ENCODE peak calls at places on chromosomes 3 and 15, in seven cellular contexts. One of them, this sample, is unnamed. For H3K4me1, the result is how much of the 10 kb centered on the place peaks cover.

GRCh38 chr3:134536760-134537159 is 50.9 kb downstream of the CEP63 start:
- DNase-seq in right atrium auricular region: no peak
- DNase-seq in SK-N-SH: no peak
- DNase-seq in ascending aorta: no peak
- DNase-seq in testis: no peak
- DNase-seq in tibial nerve: no peak
- DNase-seq in heart right ventricle: no peak
- DNase-seq in this sample: no peak

GRCh38 chr3:146187334-146187950 is 26.5 kb upstream of the PLOD2 start:
- DNase-seq in right atrium auricular region: no peak
- DNase-seq in SK-N-SH: no peak
- DNase-seq in ascending aorta: no peak
- DNase-seq in testis: peak
- DNase-seq in tibial nerve: no peak
- DNase-seq in heart right ventricle: no peak
- DNase-seq in this sample: no peak

GRCh38 chr3:174858353-174858752 is 781 bp upstream of the NAALADL2 start:
- DNase-seq in right atrium auricular region: no peak
- DNase-seq in SK-N-SH: no peak
- DNase-seq in ascending aorta: no peak
- DNase-seq in testis: no peak
- DNase-seq in tibial nerve: no peak
- DNase-seq in heart right ventricle: no peak
- DNase-seq in this sample: no peak

GRCh38 chr3:41143421-41144031 is 55.8 kb upstream of the CTNNB1 start:
- DNase-seq in right atrium auricular region: no peak
- DNase-seq in SK-N-SH: no peak
- DNase-seq in ascending aorta: no peak
- DNase-seq in testis: no peak
- DNase-seq in tibial nerve: no peak
- DNase-seq in heart right ventricle: no peak
- DNase-seq in this sample: no peak

GRCh38 chr3:36429986-36430485 is 49.7 kb downstream of the STAC start:
- DNase-seq in right atrium auricular region: no peak
- DNase-seq in SK-N-SH: no peak
- DNase-seq in ascending aorta: no peak
- DNase-seq in testis: no peak
- DNase-seq in tibial nerve: no peak
- DNase-seq in heart right ventricle: no peak
- DNase-seq in this sample: no peak

GRCh38 chr3:132007617-132008016 is 27.2 kb downstream of the CPNE4 start:
- DNase-seq in right atrium auricular region: no peak
- DNase-seq in SK-N-SH: no peak
- DNase-seq in ascending aorta: no peak
- DNase-seq in testis: no peak
- DNase-seq in tibial nerve: no peak
- DNase-seq in heart right ventricle: no peak
- DNase-seq in this sample: no peak

GRCh38 chr3:138944842-138945645 is 1.9 kb downstream of the FOXL2 start:
- DNase-seq in right atrium auricular region: no peak
- DNase-seq in SK-N-SH: peak
- DNase-seq in ascending aorta: no peak
- DNase-seq in testis: peak
- DNase-seq in tibial nerve: no peak
- DNase-seq in heart right ventricle: no peak
- DNase-seq in this sample: no peak

GRCh38 chr3:137121704-137122314 is 164.0 kb downstream of the IL20RB start:
- DNase-seq in right atrium auricular region: no peak
- DNase-seq in SK-N-SH: peak
- DNase-seq in ascending aorta: no peak
- DNase-seq in testis: peak
- DNase-seq in tibial nerve: no peak
- DNase-seq in heart right ventricle: no peak
- DNase-seq in this sample: no peak

GRCh38 chr3:42711491-42712343 is 9.1 kb upstream of the HHATL start:
- DNase-seq in right atrium auricular region: no peak
- DNase-seq in SK-N-SH: peak
- DNase-seq in ascending aorta: peak
- DNase-seq in testis: no peak
- DNase-seq in tibial nerve: no peak
- DNase-seq in heart right ventricle: no peak
- DNase-seq in this sample: no peak

GRCh38 chr3:155859859-155860258 is 5.6 kb upstream of the SLC33A1 start:
- DNase-seq in right atrium auricular region: no peak
- DNase-seq in SK-N-SH: peak
- DNase-seq in ascending aorta: no peak
- DNase-seq in testis: no peak
- DNase-seq in tibial nerve: no peak
- DNase-seq in heart right ventricle: no peak
- DNase-seq in this sample: no peak

GRCh38 chr15:74050127-74050526 is 32.2 kb downstream of the GOLGA6A start:
- DNase-seq in right atrium auricular region: no peak
- DNase-seq in SK-N-SH: no peak
- DNase-seq in ascending aorta: no peak
- DNase-seq in testis: no peak
- DNase-seq in tibial nerve: no peak
- DNase-seq in heart right ventricle: no peak
- DNase-seq in this sample: no peak

GRCh38 chr15:81880833-81881232 is 165.0 kb downstream of the MEX3B start:
- DNase-seq in right atrium auricular region: no peak
- DNase-seq in SK-N-SH: no peak
- DNase-seq in ascending aorta: no peak
- DNase-seq in testis: no peak
- DNase-seq in tibial nerve: no peak
- DNase-seq in heart right ventricle: no peak
- DNase-seq in this sample: no peak

GRCh38 chr3:10516835-10517465 is 11.6 kb upstream of the ATP2B2 start:
- DNase-seq in right atrium auricular region: no peak
- DNase-seq in SK-N-SH: no peak
- DNase-seq in ascending aorta: peak
- DNase-seq in testis: no peak
- DNase-seq in tibial nerve: no peak
- DNase-seq in heart right ventricle: no peak
- DNase-seq in this sample: no peak

GRCh38 chr3:4687596-4687995 is 194.4 kb downstream of the ITPR1 start:
- DNase-seq in right atrium auricular region: no peak
- DNase-seq in SK-N-SH: no peak
- DNase-seq in ascending aorta: no peak
- DNase-seq in testis: no peak
- DNase-seq in tibial nerve: no peak
- DNase-seq in heart right ventricle: no peak
- DNase-seq in this sample: no peak
- H3K4me1 ChIP-seq in right atrium auricular region: under half
- H3K4me1 ChIP-seq in SK-N-SH: under half
- H3K4me1 ChIP-seq in ascending aorta: under half
- H3K4me1 ChIP-seq in testis: under half
- H3K4me1 ChIP-seq in tibial nerve: under half
- H3K4me1 ChIP-seq in heart right ventricle: under half
- H3K4me1 ChIP-seq in this sample: under half

DNA sequence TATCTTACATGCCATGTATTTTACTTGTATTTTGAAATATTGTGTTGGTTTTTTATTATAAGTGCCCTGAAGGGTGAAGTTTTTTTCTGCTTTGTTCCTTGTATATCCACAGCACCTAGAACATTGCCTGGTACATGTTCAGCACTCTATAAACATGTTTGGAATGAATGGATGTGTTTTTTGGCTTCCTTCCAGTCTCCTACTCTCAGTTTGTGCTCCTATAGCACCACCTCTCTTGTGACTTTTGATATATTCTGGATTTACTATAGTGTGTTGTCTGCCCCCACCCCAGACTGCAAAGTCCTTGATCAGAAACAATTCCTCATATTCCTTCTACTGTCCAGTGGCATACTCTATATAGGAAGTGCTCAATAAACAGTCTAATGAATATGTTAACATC is 60.6 kb downstream of the PLCL2 start:
- DNase-seq in right atrium auricular region: no peak
- DNase-seq in SK-N-SH: no peak
- DNase-seq in ascending aorta: no peak
- DNase-seq in testis: no peak
- DNase-seq in tibial nerve: no peak
- DNase-seq in heart right ventricle: no peak
- DNase-seq in this sample: no peak
- TF ChIP-seq CTCF in right atrium auricular region: no peak
- TF ChIP-seq CTCF in SK-N-SH: peak
- TF ChIP-seq CTCF in ascending aorta: no peak
- TF ChIP-seq CTCF in testis: no peak
- TF ChIP-seq CTCF in tibial nerve: no peak
- TF ChIP-seq CTCF in heart right ventricle: no peak
- TF ChIP-seq CTCF in this sample: no peak

DNA sequence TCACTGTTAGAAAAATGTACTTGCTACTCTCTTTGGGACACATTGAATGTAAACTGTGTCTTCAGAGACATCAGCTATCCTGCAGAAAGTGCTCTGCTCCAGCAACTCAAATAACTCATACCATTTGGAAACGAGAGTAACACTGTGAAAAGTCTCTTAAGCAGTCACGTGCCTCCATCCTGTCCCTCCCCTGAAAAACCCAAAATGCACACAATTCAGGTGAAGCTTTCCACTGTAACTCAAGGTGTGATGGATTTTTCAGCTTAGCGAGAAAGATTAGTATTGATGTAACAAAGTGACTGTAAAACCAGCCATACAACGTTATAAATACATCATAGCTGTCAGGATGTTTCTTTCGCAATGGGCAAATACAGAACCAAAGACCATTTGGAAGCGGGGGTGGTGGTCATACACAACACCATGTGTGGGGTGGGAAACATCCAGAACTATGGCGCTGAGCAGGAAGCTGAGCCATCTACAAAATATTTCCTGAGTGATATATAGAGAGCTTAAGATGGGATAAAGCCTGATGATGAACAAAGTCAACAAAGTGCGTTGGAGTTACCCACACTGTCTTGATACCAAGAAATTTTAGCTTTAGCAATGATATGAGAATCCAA is 332.3 kb downstream of the FOXP1 start:
- DNase-seq in right atrium auricular region: no peak
- DNase-seq in SK-N-SH: no peak
- DNase-seq in ascending aorta: peak
- DNase-seq in testis: no peak
- DNase-seq in tibial nerve: no peak
- DNase-seq in heart right ventricle: no peak
- DNase-seq in this sample: no peak
- H3K4me1 ChIP-seq in right atrium auricular region: under half
- H3K4me1 ChIP-seq in SK-N-SH: half or more
- H3K4me1 ChIP-seq in ascending aorta: under half
- H3K4me1 ChIP-seq in testis: under half
- H3K4me1 ChIP-seq in tibial nerve: under half
- H3K4me1 ChIP-seq in heart right ventricle: under half
- H3K4me1 ChIP-seq in this sample: under half

GRCh38 chr3:128492353-128493220 is at the start of gene GATA2:
- DNase-seq in right atrium auricular region: no peak
- DNase-seq in SK-N-SH: no peak
- DNase-seq in ascending aorta: peak
- DNase-seq in testis: no peak
- DNase-seq in tibial nerve: no peak
- DNase-seq in heart right ventricle: no peak
- DNase-seq in this sample: no peak
- TF ChIP-seq CTCF in right atrium auricular region: peak
- TF ChIP-seq CTCF in SK-N-SH: no peak
- TF ChIP-seq CTCF in ascending aorta: no peak
- TF ChIP-seq CTCF in testis: no peak
- TF ChIP-seq CTCF in tibial nerve: no peak
- TF ChIP-seq CTCF in heart right ventricle: no peak
- TF ChIP-seq CTCF in this sample: no peak

GRCh38 chr3:11551019-11551418 is 92.7 kb downstream of the VGLL4 start:
- DNase-seq in right atrium auricular region: no peak
- DNase-seq in SK-N-SH: no peak
- DNase-seq in ascending aorta: no peak
- DNase-seq in testis: peak
- DNase-seq in tibial nerve: no peak
- DNase-seq in heart right ventricle: no peak
- DNase-seq in this sample: no peak
- H3K4me1 ChIP-seq in right atrium auricular region: under half
- H3K4me1 ChIP-seq in SK-N-SH: under half
- H3K4me1 ChIP-seq in ascending aorta: under half
- H3K4me1 ChIP-seq in testis: under half
- H3K4me1 ChIP-seq in tibial nerve: under half
- H3K4me1 ChIP-seq in heart right ventricle: under half
- H3K4me1 ChIP-seq in this sample: half or more

GRCh38 chr15:90884719-90885431 is 571 bp downstream of the FES start:
- DNase-seq in right atrium auricular region: no peak
- DNase-seq in SK-N-SH: no peak
- DNase-seq in ascending aorta: no peak
- DNase-seq in testis: no peak
- DNase-seq in tibial nerve: no peak
- DNase-seq in heart right ventricle: no peak
- DNase-seq in this sample: no peak

GRCh38 chr15:90883971-90884718 is at the start of gene FES:
- DNase-seq in right atrium auricular region: no peak
- DNase-seq in SK-N-SH: no peak
- DNase-seq in ascending aorta: no peak
- DNase-seq in testis: no peak
- DNase-seq in tibial nerve: peak
- DNase-seq in heart right ventricle: peak
- DNase-seq in this sample: peak

GRCh38 chr15:90885432-90886290 is 1.4 kb downstream of the FES start:
- DNase-seq in right atrium auricular region: peak
- DNase-seq in SK-N-SH: peak
- DNase-seq in ascending aorta: peak
- DNase-seq in testis: peak
- DNase-seq in tibial nerve: peak
- DNase-seq in heart right ventricle: peak
- DNase-seq in this sample: peak

GRCh38 chr15:90887037-90887481 is 2.8 kb downstream of the FES start:
- DNase-seq in right atrium auricular region: no peak
- DNase-seq in SK-N-SH: no peak
- DNase-seq in ascending aorta: no peak
- DNase-seq in testis: no peak
- DNase-seq in tibial nerve: no peak
- DNase-seq in heart right ventricle: no peak
- DNase-seq in this sample: no peak

DNA sequence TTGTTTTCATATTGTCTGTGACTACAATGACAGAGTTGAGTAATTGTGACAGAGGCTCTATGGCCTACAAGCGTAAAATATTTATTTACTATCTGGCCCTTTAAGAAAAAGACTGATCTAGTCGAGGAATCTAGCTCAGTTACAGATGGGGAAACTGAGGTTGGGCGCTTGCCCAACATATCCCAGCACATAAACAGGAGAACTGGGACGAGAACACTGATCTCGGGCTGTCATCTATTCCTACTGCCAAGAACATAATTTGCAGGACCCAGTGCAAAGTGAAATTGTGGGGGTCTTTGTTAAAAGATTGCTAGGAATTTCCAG is 1.9 kb downstream of the FES start:
- DNase-seq in right atrium auricular region: no peak
- DNase-seq in SK-N-SH: no peak
- DNase-seq in ascending aorta: no peak
- DNase-seq in testis: no peak
- DNase-seq in tibial nerve: no peak
- DNase-seq in heart right ventricle: no peak
- DNase-seq in this sample: no peak
- TF ChIP-seq CTCF in right atrium auricular region: no peak
- TF ChIP-seq CTCF in SK-N-SH: no peak
- TF ChIP-seq CTCF in ascending aorta: no peak
- TF ChIP-seq CTCF in testis: no peak
- TF ChIP-seq CTCF in tibial nerve: no peak
- TF ChIP-seq CTCF in heart right ventricle: peak
- TF ChIP-seq CTCF in this sample: no peak

GRCh38 chr15:69860921-69861320 is 236.8 kb downstream of the TLE3 start:
- DNase-seq in right atrium auricular region: no peak
- DNase-seq in SK-N-SH: no peak
- DNase-seq in ascending aorta: no peak
- DNase-seq in testis: no peak
- DNase-seq in tibial nerve: no peak
- DNase-seq in heart right ventricle: no peak
- DNase-seq in this sample: no peak
- H3K4me1 ChIP-seq in right atrium auricular region: under half
- H3K4me1 ChIP-seq in SK-N-SH: under half
- H3K4me1 ChIP-seq in ascending aorta: under half
- H3K4me1 ChIP-seq in testis: under half
- H3K4me1 ChIP-seq in tibial nerve: under half
- H3K4me1 ChIP-seq in heart right ventricle: under half
- H3K4me1 ChIP-seq in this sample: under half

GRCh38 chr3:85342915-85343314 is 384.1 kb downstream of the CADM2 start:
- DNase-seq in right atrium auricular region: no peak
- DNase-seq in SK-N-SH: peak
- DNase-seq in ascending aorta: no peak
- DNase-seq in testis: peak
- DNase-seq in tibial nerve: no peak
- DNase-seq in heart right ventricle: no peak
- DNase-seq in this sample: no peak
- TF ChIP-seq CTCF in right atrium auricular region: peak
- TF ChIP-seq CTCF in SK-N-SH: peak
- TF ChIP-seq CTCF in ascending aorta: no peak
- TF ChIP-seq CTCF in testis: peak
- TF ChIP-seq CTCF in tibial nerve: peak
- TF ChIP-seq CTCF in heart right ventricle: no peak
- TF ChIP-seq CTCF in this sample: no peak